ENCODE peak calls at places on chromosome 11, in five cellular contexts. A, S, P, B and H are unnamed samples.

GRCh38 chr11:57283231-57283990 is 41.3 kb downstream of the TNKS1BP1 start:
- DNase-seq in A (no peak), S (no peak), P (no peak), B (no peak), H (no peak)

GRCh38 chr11:32325725-32326124 is 109.6 kb downstream of the WT1 start:
- DNase-seq in A (no peak), S (no peak), P (no peak), B (no peak), H (no peak)

GRCh38 chr11:86068138-86068861 is 584 bp downstream of the PICALM start:
- DNase-seq in A (peak), S (no peak), P (peak), B (peak), H (no peak)

GRCh38 chr11:128311742-128312719 is 275.3 kb downstream of the ETS1 start:
- DNase-seq in A (no peak), S (no peak), P (no peak), B (no peak), H (no peak)

GRCh38 chr11:104522650-104523049 is 358.7 kb upstream of the PDGFD start:
- DNase-seq in A (no peak), S (no peak), P (peak), B (no peak), H (no peak)

GRCh38 chr11:64124147-64124546 is 41.8 kb downstream of the MACROD1 start:
- DNase-seq in A (peak), S (no peak), P (no peak), B (no peak), H (no peak)

GRCh38 chr11:17164361-17165246 is 43.2 kb downstream of the PIK3C2A start:
- DNase-seq in A (no peak), S (no peak), P (peak), B (peak), H (no peak)

GRCh38 chr11:202490-202889 is 4.7 kb downstream of the BET1L start:
- DNase-seq in A (no peak), S (no peak), P (no peak), B (no peak), H (no peak)

GRCh38 chr11:17477361-17477760 is 716 bp upstream of the ABCC8 start:
- DNase-seq in A (no peak), S (no peak), P (no peak), B (no peak), H (no peak)

GRCh38 chr11:75536786-75537629 is 11.3 kb upstream of the GDPD5 start:
- DNase-seq in A (peak), S (peak), P (no peak), B (peak), H (peak)

GRCh38 chr11:79942071-79942470 is 501.2 kb upstream of the TENM4 start:
- DNase-seq in A (no peak), S (no peak), P (no peak), B (no peak), H (no peak)

GRCh38 chr11:75242722-75243600 is 2.4 kb downstream of the TPBGL start:
- DNase-seq in A (no peak), S (no peak), P (no peak), B (peak), H (no peak)

GRCh38 chr11:27720277-27720830 is 20.1 kb upstream of the BDNF start:
- DNase-seq in A (peak), S (no peak), P (no peak), B (peak), H (no peak)

GRCh38 chr11:28009383-28009782 is 98.6 kb downstream of the KIF18A start:
- DNase-seq in A (peak), S (no peak), P (no peak), B (no peak), H (no peak)

GRCh38 chr11:105046898-105047579 is 1.9 kb upstream of the CARD16 start:
- DNase-seq in A (peak), S (no peak), P (peak), B (no peak), H (no peak)

GRCh38 chr11:79052539-79052938 is 388.3 kb downstream of the TENM4 start:
- DNase-seq in A (no peak), S (no peak), P (no peak), B (peak), H (no peak)

GRCh38 chr11:60915250-60915914 is 1.4 kb downstream of the TMEM109 start:
- DNase-seq in A (peak), S (peak), P (no peak), B (no peak), H (peak)
- TF ChIP-seq REST in A (no peak), S (no peak), P (no peak), B (no peak), H (no peak)

DNA sequence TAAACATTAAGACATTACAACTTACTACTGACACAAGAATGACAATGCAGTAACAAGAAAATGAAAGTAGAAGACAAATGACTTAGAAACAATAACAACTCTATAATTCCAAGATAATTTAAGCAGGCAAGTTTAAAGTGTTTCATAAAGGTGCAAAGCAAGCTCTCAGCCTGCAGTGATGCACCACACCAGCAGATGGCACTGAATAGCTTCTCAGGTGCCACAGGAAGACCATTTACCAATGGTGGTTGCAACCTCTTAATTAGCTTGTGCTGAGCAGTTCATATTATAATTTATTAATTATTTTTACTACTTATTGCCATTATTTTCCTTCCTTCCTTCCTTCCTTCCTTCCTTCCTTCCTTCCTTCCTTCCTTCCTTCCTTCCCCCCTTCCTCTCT is 60.6 kb downstream of the NXPE2 start:
- DNase-seq in A (peak), S (no peak), P (peak), B (peak), H (peak)
- TF ChIP-seq CTCF in A (peak), S (peak), P (peak), B (peak), H (peak)

DNA sequence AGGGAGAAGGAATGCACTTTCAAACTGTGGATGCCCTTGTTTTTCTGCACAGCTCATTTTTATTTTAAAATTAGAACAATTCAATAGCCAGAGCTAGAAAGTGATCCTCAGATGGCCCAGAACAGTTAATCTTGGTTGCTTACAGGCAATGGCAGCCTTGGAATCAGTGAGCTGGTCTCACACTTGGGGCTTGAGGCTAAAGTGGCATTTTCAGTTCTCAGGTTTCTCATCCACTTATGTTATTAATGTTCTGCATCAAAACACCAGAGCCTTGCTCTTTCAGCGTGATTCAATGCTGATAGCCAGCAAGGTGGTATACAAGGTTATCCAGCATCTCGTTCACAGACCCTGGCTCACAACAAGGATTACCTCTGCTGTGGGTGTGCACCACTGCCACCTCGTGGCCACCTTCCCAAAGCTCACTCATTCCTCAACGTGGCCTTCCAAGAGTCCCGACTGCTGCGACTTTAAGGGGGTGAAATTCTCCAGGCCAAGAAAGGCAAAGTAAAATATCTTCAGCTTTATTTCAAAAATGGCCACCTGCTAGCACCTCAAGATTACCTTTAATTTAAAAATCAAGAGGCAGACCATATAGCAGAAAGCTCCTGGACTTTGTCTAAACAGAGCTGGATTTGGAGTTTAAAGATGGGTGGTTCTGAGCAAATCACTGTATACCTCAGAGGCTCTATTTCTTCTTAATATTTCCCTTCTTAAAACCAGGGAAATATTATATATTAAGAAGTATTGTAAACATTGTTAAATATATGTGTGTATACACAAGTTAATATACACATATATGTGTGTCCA is 34.2 kb upstream of the FSHB start:
- DNase-seq in A (peak), S (no peak), P (peak), B (peak), H (peak)
- TF ChIP-seq CEBPB in A (no peak), S (no peak), P (no peak), B (no peak), H (no peak)

DNA sequence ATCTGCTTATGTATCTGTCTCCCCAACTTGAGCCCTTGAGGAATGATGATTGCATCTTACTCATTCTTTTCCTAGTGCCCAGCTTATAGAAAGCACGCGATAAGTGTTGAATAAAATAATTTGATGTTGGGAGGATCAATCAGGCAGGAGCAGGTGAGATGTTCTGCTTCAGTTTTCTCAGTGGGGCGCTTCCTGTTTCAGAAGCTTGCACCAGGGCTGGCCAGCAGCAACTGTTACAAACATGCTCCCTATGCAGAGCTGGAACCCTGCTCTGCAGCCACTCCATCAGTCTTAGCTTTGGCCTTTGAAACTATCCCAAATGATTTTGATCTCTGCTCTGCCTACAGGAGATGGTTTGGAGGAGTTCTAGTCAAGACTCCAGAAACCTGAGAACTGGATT is 3.9 kb downstream of the ENDOD1 start:
- DNase-seq in A (no peak), S (no peak), P (no peak), B (no peak), H (no peak)
- TF ChIP-seq REST in A (no peak), S (no peak), P (no peak), B (no peak), H (no peak)

GRCh38 chr11:131692961-131693360 is 322.5 kb downstream of the NTM start:
- DNase-seq in A (no peak), S (no peak), P (no peak), B (no peak), H (no peak)

GRCh38 chr11:131690362-131690761 is 319.9 kb downstream of the NTM start:
- DNase-seq in A (no peak), S (no peak), P (no peak), B (no peak), H (no peak)

GRCh38 chr11:131692151-131692550 is 321.7 kb downstream of the NTM start:
- DNase-seq in A (no peak), S (no peak), P (no peak), B (no peak), H (no peak)

GRCh38 chr11:131690776-131691557 is 320.6 kb downstream of the NTM start:
- DNase-seq in A (no peak), S (no peak), P (no peak), B (no peak), H (no peak)

GRCh38 chr11:131691558-131692041 is 321.2 kb downstream of the NTM start:
- DNase-seq in A (no peak), S (no peak), P (no peak), B (peak), H (no peak)
- TF ChIP-seq CTCF in A (no peak), S (no peak), P (peak), B (peak), H (peak)

GRCh38 chr11:35415488-35415887 is 3.9 kb downstream of the SLC1A2 start:
- DNase-seq in A (no peak), S (no peak), P (no peak), B (no peak), H (no peak)

GRCh38 chr11:35419713-35420333 is 465 bp upstream of the SLC1A2 start:
- DNase-seq in A (no peak), S (no peak), P (no peak), B (no peak), H (no peak)

GRCh38 chr11:35420371-35420770 is 1.0 kb upstream of the SLC1A2 start:
- DNase-seq in A (no peak), S (no peak), P (no peak), B (no peak), H (no peak)

GRCh38 chr11:35418847-35419712 is at the start of gene SLC1A2:
- DNase-seq in A (peak), S (no peak), P (no peak), B (no peak), H (no peak)

GRCh38 chr11:35418282-35418846 is 994 bp downstream of the SLC1A2 start:
- DNase-seq in A (peak), S (no peak), P (no peak), B (no peak), H (no peak)
- TF ChIP-seq CEBPB in A (no peak), S (no peak), P (no peak), B (no peak), H (no peak)